ENCODE peak calls at places on chromosome 16, in five cellular contexts. One of them, this sample, is unnamed.

GRCh38 chr16:974606-975312 is 4.0 kb upstream of the LMF1 start:
- DNase-seq in stomach: no peak
- DNase-seq in mammary epithelial cell: no peak
- DNase-seq in fibroblast of lung: no peak
- DNase-seq in heart left ventricle: no peak
- DNase-seq in this sample: peak; percentile 57

GRCh38 chr16:20747030-20747816 is 5.6 kb upstream of the THUMPD1 start:
- DNase-seq in stomach: no peak
- DNase-seq in mammary epithelial cell: no peak
- DNase-seq in fibroblast of lung: no peak
- DNase-seq in heart left ventricle: no peak
- DNase-seq in this sample: no peak

GRCh38 chr16:65318138-65318537 is 196.3 kb upstream of the CDH11 start:
- DNase-seq in stomach: no peak
- DNase-seq in mammary epithelial cell: no peak
- DNase-seq in fibroblast of lung: no peak
- DNase-seq in heart left ventricle: no peak
- DNase-seq in this sample: no peak

GRCh38 chr16:4514606-4515005 is 24.0 kb downstream of the CDIP1 start:
- DNase-seq in stomach: no peak
- DNase-seq in mammary epithelial cell: no peak
- DNase-seq in fibroblast of lung: no peak
- DNase-seq in heart left ventricle: peak; percentile 46
- DNase-seq in this sample: no peak

GRCh38 chr16:5455110-5455509 is 357.5 kb upstream of the EEF2KMT start:
- DNase-seq in stomach: no peak
- DNase-seq in mammary epithelial cell: no peak
- DNase-seq in fibroblast of lung: no peak
- DNase-seq in heart left ventricle: no peak
- DNase-seq in this sample: no peak

GRCh38 chr16:17474572-17474971 is 3.8 kb upstream of the XYLT1 start:
- DNase-seq in stomach: no peak
- DNase-seq in mammary epithelial cell: no peak
- DNase-seq in fibroblast of lung: no peak
- DNase-seq in heart left ventricle: no peak
- DNase-seq in this sample: no peak

GRCh38 chr16:70694088-70694487 is 8.2 kb upstream of the MTSS2 start:
- DNase-seq in stomach: no peak
- DNase-seq in mammary epithelial cell: peak; percentile 60
- DNase-seq in fibroblast of lung: peak; percentile 85
- DNase-seq in heart left ventricle: no peak
- DNase-seq in this sample: no peak

GRCh38 chr16:69566437-69567030 is 768 bp downstream of the NFAT5 start:
- DNase-seq in stomach: peak; percentile 45
- DNase-seq in mammary epithelial cell: peak; percentile 60
- DNase-seq in fibroblast of lung: peak; percentile 76
- DNase-seq in heart left ventricle: peak; percentile 71
- DNase-seq in this sample: peak; percentile 45

GRCh38 chr16:4011225-4011939 is 104.9 kb downstream of the ADCY9 start:
- DNase-seq in stomach: no peak
- DNase-seq in mammary epithelial cell: no peak
- DNase-seq in fibroblast of lung: no peak
- DNase-seq in heart left ventricle: no peak
- DNase-seq in this sample: no peak

GRCh38 chr16:30666681-30667080 is 8.4 kb downstream of the FBRS start:
- DNase-seq in stomach: no peak
- DNase-seq in mammary epithelial cell: no peak
- DNase-seq in fibroblast of lung: peak; percentile 57
- DNase-seq in heart left ventricle: no peak
- DNase-seq in this sample: no peak

GRCh38 chr16:721765-722481 is 977 bp downstream of the ANTKMT start:
- DNase-seq in stomach: no peak
- DNase-seq in mammary epithelial cell: no peak
- DNase-seq in fibroblast of lung: no peak
- DNase-seq in heart left ventricle: no peak
- DNase-seq in this sample: no peak

GRCh38 chr16:2156025-2156848 is 655 bp downstream of the TRAF7 start:
- DNase-seq in stomach: no peak
- DNase-seq in mammary epithelial cell: peak; percentile 61
- DNase-seq in fibroblast of lung: peak; percentile 80
- DNase-seq in heart left ventricle: no peak
- DNase-seq in this sample: no peak

GRCh38 chr16:24737391-24737871 is 8.0 kb downstream of the TNRC6A start:
- DNase-seq in stomach: no peak
- DNase-seq in mammary epithelial cell: no peak
- DNase-seq in fibroblast of lung: peak; percentile 70
- DNase-seq in heart left ventricle: no peak
- DNase-seq in this sample: no peak

GRCh38 chr16:86100205-86101134 is 201.5 kb downstream of the IRF8 start:
- DNase-seq in stomach: no peak
- DNase-seq in mammary epithelial cell: no peak
- DNase-seq in fibroblast of lung: peak; percentile 20
- DNase-seq in heart left ventricle: no peak
- DNase-seq in this sample: no peak

GRCh38 chr16:69741951-69742904 is 12.5 kb downstream of the NOB1 start:
- DNase-seq in stomach: peak; percentile 90
- DNase-seq in mammary epithelial cell: peak; percentile 69
- DNase-seq in fibroblast of lung: peak; percentile 21
- DNase-seq in heart left ventricle: peak; percentile 84
- DNase-seq in this sample: no peak

GRCh38 chr16:69123894-69124293 is 8.5 kb downstream of the CHTF8 start:
- DNase-seq in stomach: peak; percentile 57
- DNase-seq in mammary epithelial cell: peak; percentile 56
- DNase-seq in fibroblast of lung: peak; percentile 56
- DNase-seq in heart left ventricle: peak; percentile 67
- DNase-seq in this sample: peak; percentile 21

GRCh38 chr16:86740817-86741799 is 162.8 kb downstream of the FOXL1 start:
- DNase-seq in stomach: no peak
- DNase-seq in mammary epithelial cell: no peak
- DNase-seq in fibroblast of lung: peak; percentile 94
- DNase-seq in heart left ventricle: peak; percentile 80
- DNase-seq in this sample: no peak

GRCh38 chr16:65809627-65810026 is 556.9 kb upstream of the CDH5 start:
- DNase-seq in stomach: no peak
- DNase-seq in mammary epithelial cell: no peak
- DNase-seq in fibroblast of lung: no peak
- DNase-seq in heart left ventricle: no peak
- DNase-seq in this sample: no peak

GRCh38 chr16:1493746-1494094 is 560 bp downstream of the TELO2 start:
- DNase-seq in stomach: no peak
- DNase-seq in mammary epithelial cell: peak; percentile 21
- DNase-seq in fibroblast of lung: no peak
- DNase-seq in heart left ventricle: no peak
- DNase-seq in this sample: no peak

GRCh38 chr16:50310308-50311133 is 44.2 kb downstream of the ADCY7 start:
- DNase-seq in stomach: peak; percentile 19
- DNase-seq in mammary epithelial cell: no peak
- DNase-seq in fibroblast of lung: no peak
- DNase-seq in heart left ventricle: no peak
- DNase-seq in this sample: no peak

DNA sequence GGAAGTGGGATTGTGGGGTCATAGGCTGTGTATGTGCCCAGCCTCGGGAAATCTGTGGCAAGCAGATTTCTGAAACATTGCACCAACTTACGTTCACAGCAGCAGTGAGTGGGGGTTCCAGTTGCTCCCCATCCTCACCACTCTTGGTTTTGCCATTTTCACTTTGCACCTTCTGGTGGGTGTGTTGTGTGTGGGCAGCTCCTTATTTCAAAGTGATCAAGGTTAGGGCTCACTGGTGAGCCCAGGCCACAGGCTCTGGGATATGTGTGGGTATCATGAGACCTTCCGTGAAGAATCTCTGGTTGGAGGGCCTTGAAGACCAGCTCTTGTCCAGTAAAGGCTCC is 29.5 kb upstream of the PRM1 start:
- DNase-seq in stomach: no peak
- DNase-seq in mammary epithelial cell: no peak
- DNase-seq in fibroblast of lung: no peak
- DNase-seq in heart left ventricle: peak; percentile 2
- DNase-seq in this sample: no peak
- H3K27ac ChIP-seq in stomach: peak overlapping the region; percentile 56
- H3K27ac ChIP-seq in mammary epithelial cell: no peak overlapping the region
- H3K27ac ChIP-seq in fibroblast of lung: no peak overlapping the region
- H3K27ac ChIP-seq in heart left ventricle: peak overlapping the region; percentile 43
- H3K27ac ChIP-seq in this sample: no peak overlapping the region

DNA sequence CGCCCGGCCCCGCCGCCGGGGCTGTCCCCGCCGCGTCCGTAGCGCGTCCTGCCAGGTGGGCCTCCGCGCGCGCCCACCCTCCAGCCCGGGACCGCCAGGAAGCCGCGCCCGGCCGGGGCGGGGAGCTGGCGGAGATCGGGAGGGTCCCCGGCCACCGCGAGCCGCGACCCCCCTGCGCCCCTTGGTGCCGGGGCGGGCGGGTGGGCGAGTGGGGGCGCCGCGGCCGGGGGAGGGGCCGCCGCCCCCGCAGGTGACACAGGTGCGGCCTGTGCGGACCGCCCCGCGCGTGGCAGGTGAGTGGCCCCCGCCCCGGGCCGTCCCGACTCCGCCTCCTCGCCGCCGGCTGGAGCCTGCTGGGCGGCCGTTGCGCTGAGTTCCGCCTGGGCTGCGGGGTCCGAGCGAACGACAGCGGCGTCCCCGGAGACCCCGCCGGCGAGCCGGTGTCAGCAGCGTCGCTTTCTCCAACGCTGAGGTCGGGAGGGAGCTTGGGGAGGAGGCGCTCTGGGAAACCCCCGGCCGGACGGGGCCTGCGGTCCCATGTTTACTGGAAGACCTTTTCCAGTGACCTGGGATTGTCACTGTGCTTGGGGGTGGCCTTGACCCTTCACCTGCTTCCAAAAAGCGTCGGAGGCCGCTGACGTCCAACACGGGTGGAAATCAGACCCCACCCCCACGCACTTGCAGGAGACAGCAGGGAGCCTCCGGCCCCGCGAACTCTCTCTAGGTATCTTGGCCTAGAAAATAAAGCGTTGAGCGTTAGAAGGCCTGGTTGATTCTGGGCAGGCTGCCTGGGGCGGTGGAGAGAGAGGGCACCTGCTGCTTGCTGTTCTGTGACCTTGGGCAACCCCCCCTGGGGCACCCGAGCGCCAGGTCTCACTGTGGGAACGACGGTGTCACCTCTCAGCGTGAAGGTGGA is 542 bp downstream of the KLHL36 start:
- DNase-seq in stomach: peak; percentile 68
- DNase-seq in mammary epithelial cell: peak; percentile 32
- DNase-seq in fibroblast of lung: no peak
- DNase-seq in heart left ventricle: peak; percentile 80
- DNase-seq in this sample: no peak
- H3K27ac ChIP-seq in stomach: peak overlapping the region; percentile 79
- H3K27ac ChIP-seq in mammary epithelial cell: peak overlapping the region; percentile 43
- H3K27ac ChIP-seq in fibroblast of lung: peak overlapping the region; percentile 26
- H3K27ac ChIP-seq in heart left ventricle: peak overlapping the region; percentile 93
- H3K27ac ChIP-seq in this sample: no peak overlapping the region

GRCh38 chr16:19524356-19524865 is 669 bp downstream of the CCP110 start:
- DNase-seq in stomach: no peak
- DNase-seq in mammary epithelial cell: peak; percentile 6
- DNase-seq in fibroblast of lung: no peak
- DNase-seq in heart left ventricle: no peak
- DNase-seq in this sample: no peak

GRCh38 chr16:19523184-19523558 is 571 bp upstream of the CCP110 start:
- DNase-seq in stomach: no peak
- DNase-seq in mammary epithelial cell: no peak
- DNase-seq in fibroblast of lung: no peak
- DNase-seq in heart left ventricle: no peak
- DNase-seq in this sample: no peak

GRCh38 chr16:19527161-19527560 is 3.4 kb downstream of the CCP110 start:
- DNase-seq in stomach: no peak
- DNase-seq in mammary epithelial cell: no peak
- DNase-seq in fibroblast of lung: no peak
- DNase-seq in heart left ventricle: no peak
- DNase-seq in this sample: no peak

GRCh38 chr16:19523559-19524355 is at the start of gene CCP110:
- DNase-seq in stomach: peak; percentile 98
- DNase-seq in mammary epithelial cell: peak; percentile 95
- DNase-seq in fibroblast of lung: peak; percentile 96
- DNase-seq in heart left ventricle: peak; percentile 99
- DNase-seq in this sample: peak; percentile 98

DNA sequence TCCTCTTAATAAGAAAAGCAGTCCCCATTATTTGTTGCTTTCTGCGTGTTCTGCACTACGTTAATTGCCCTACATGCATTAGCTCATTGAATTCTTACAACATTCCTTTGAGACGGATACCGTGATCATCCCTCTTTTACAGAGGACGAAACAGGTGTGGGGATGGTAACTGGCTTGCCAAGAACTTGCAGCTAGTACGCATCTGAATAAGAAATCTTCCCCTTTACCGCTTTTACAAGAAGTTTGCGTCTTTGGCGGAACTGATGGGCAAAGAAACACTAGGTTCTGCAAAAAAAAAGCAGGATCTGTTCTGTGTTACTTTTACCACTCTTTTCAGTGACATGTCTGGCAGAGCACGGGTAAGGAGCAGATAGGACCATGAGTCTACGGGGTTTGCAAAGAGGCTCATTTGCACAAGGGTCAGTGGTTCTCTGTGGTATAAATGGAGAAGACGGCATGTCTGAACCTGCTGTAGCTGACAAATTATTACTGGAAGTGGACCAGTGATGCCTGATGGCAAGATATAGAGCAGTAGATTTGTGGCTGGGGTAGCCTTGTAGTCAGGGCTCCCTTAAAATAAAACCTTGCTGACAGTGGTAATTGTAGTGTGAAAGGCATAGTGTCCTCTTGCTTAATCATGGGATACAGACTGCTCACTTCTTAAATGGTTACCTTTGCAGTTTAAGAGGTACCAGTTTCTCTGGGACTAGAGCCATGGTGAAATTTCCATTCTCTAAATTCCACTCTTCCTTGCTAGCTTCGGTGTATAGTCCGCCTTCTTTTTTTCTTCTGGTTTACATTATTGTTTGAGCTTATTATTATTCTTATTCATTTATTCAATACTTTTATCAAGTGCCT is 1.4 kb downstream of the CCP110 start:
- DNase-seq in stomach: no peak
- DNase-seq in mammary epithelial cell: peak; percentile 59
- DNase-seq in fibroblast of lung: peak; percentile 17
- DNase-seq in heart left ventricle: no peak
- DNase-seq in this sample: no peak
- H3K27ac ChIP-seq in stomach: peak overlapping the region; percentile 45
- H3K27ac ChIP-seq in mammary epithelial cell: peak overlapping the region; percentile 62
- H3K27ac ChIP-seq in fibroblast of lung: peak overlapping the region; percentile 79
- H3K27ac ChIP-seq in heart left ventricle: no peak overlapping the region
- H3K27ac ChIP-seq in this sample: peak overlapping the region; percentile 91

GRCh38 chr16:22299036-22299435 is 1.8 kb downstream of the POLR3E start:
- DNase-seq in stomach: no peak
- DNase-seq in mammary epithelial cell: no peak
- DNase-seq in fibroblast of lung: no peak
- DNase-seq in heart left ventricle: no peak
- DNase-seq in this sample: no peak

GRCh38 chr16:22297114-22297870 is at the start of gene POLR3E:
- DNase-seq in stomach: peak; percentile 100
- DNase-seq in mammary epithelial cell: peak; percentile 98
- DNase-seq in fibroblast of lung: peak; percentile 93
- DNase-seq in heart left ventricle: peak; percentile 99
- DNase-seq in this sample: peak; percentile 95

GRCh38 chr16:22297871-22298733 is 893 bp downstream of the POLR3E start:
- DNase-seq in stomach: peak; percentile 50
- DNase-seq in mammary epithelial cell: peak; percentile 96
- DNase-seq in fibroblast of lung: peak; percentile 97
- DNase-seq in heart left ventricle: peak; percentile 68
- DNase-seq in this sample: peak; percentile 68

GRCh38 chr16:22302776-22303363 is 5.7 kb downstream of the POLR3E start:
- DNase-seq in stomach: no peak
- DNase-seq in mammary epithelial cell: no peak
- DNase-seq in fibroblast of lung: no peak
- DNase-seq in heart left ventricle: no peak
- DNase-seq in this sample: no peak

GRCh38 chr16:22300427-22301071 is 3.3 kb downstream of the POLR3E start:
- DNase-seq in stomach: peak; percentile 64
- DNase-seq in mammary epithelial cell: peak; percentile 39
- DNase-seq in fibroblast of lung: peak; percentile 49
- DNase-seq in heart left ventricle: peak; percentile 81
- DNase-seq in this sample: peak; percentile 29
- H3K27ac ChIP-seq in stomach: no peak overlapping the region
- H3K27ac ChIP-seq in mammary epithelial cell: no peak overlapping the region
- H3K27ac ChIP-seq in fibroblast of lung: no peak overlapping the region
- H3K27ac ChIP-seq in heart left ventricle: no peak overlapping the region
- H3K27ac ChIP-seq in this sample: no peak overlapping the region